ENCODE peak calls at places on chromosomes 2 and 18, in nine cellular contexts. E is GM18507; S is NCI-H748 treated with DMSO at 0.1 percent for 48 hours; Y is T-helper 2 cell; J is neural progenitor cell; G is G401; H is pons; N is B cell; R is activated CD4-positive, alpha-beta T cell treated with anti-CD3 and anti-CD28 coated beads, Interleukin-2, amount 50 U/mL, for 1 hour. Z is an unnamed sample.
A peak's percentile ranks its signal among the peaks of the same experiment; 100 is the strongest.

GRCh38 chr18:42413870-42414269 is 458.8 kb downstream of the PIK3C3 start:
- DNase-seq in E (no peak), S (no peak), Y (no peak), J (no peak), G (no peak), H (no peak), N (no peak), R (no peak), Z (no peak)

GRCh38 chr2:189047469-189047868 is 73.3 kb downstream of the COL3A1 start:
- DNase-seq in E (no peak), S (no peak), Y (no peak), J (no peak), G (no peak), H (no peak), N (no peak), R (no peak), Z (no peak)

GRCh38 chr18:34595673-34596072 is 114.4 kb upstream of the DTNA start:
- DNase-seq in E (no peak), S (peak; percentile 31), Y (no peak), J (peak; percentile 40), G (no peak), H (no peak), N (no peak), R (no peak), Z (peak; percentile 22)

GRCh38 chr2:18219676-18220075 is 340.8 kb downstream of the RDH14 start:
- DNase-seq in E (no peak), S (no peak), Y (no peak), J (no peak), G (no peak), H (no peak), N (no peak), R (no peak), Z (no peak)

GRCh38 chr2:159612255-159612901 is 4.0 kb downstream of the BAZ2B start:
- DNase-seq in E (no peak), S (peak; percentile 64), Y (no peak), J (peak; percentile 56), G (peak; percentile 73), H (peak; percentile 73), N (no peak), R (no peak), Z (no peak)

GRCh38 chr2:234438322-234438977 is 58.4 kb downstream of the ARL4C start:
- DNase-seq in E (no peak), S (no peak), Y (no peak), J (no peak), G (no peak), H (no peak), N (no peak), R (no peak), Z (no peak)

GRCh38 chr18:36529747-36530146 is 232.2 kb downstream of the FHOD3 start:
- DNase-seq in E (no peak), S (no peak), Y (no peak), J (no peak), G (no peak), H (no peak), N (no peak), R (no peak), Z (no peak)

GRCh38 chr2:150532883-150533282 is 45.4 kb upstream of the RND3 start:
- DNase-seq in E (no peak), S (no peak), Y (no peak), J (no peak), G (no peak), H (no peak), N (no peak), R (no peak), Z (no peak)

GRCh38 chr2:72131371-72131891 is 16.2 kb downstream of the CYP26B1 start:
- DNase-seq in E (no peak), S (no peak), Y (no peak), J (no peak), G (no peak), H (no peak), N (no peak), R (no peak), Z (no peak)

GRCh38 chr2:179410552-179411356 is 146.1 kb upstream of the SESTD1 start:
- DNase-seq in E (no peak), S (peak; percentile 72), Y (peak; percentile 48), J (peak; percentile 83), G (peak; percentile 83), H (peak; percentile 79), N (no peak), R (no peak), Z (peak; percentile 69)

GRCh38 chr2:160402997-160403979 is 90.3 kb downstream of the RBMS1 start:
- DNase-seq in E (no peak), S (no peak), Y (peak; percentile 52), J (peak; percentile 57), G (no peak), H (no peak), N (no peak), R (no peak), Z (no peak)

GRCh38 chr2:116487336-116487735 is 1327.2 kb upstream of the DDX18 start:
- DNase-seq in E (no peak), S (no peak), Y (no peak), J (no peak), G (no peak), H (no peak), N (no peak), R (no peak), Z (no peak)

GRCh38 chr2:30280596-30281434 is 49.5 kb downstream of the LBH start:
- DNase-seq in E (no peak), S (no peak), Y (no peak), J (no peak), G (no peak), H (no peak), N (no peak), R (no peak), Z (no peak)

GRCh38 chr2:120177011-120177621 is 46.1 kb downstream of the TMEM185B start:
- DNase-seq in E (peak; percentile 75), S (no peak), Y (peak; percentile 95), J (peak; percentile 10), G (no peak), H (peak; percentile 35), N (peak; percentile 91), R (peak; percentile 69), Z (no peak)

GRCh38 chr2:241268716-241269445 is 46.6 kb downstream of the HDLBP start:
- DNase-seq in E (no peak), S (no peak), Y (no peak), J (no peak), G (no peak), H (no peak), N (no peak), R (no peak), Z (no peak)

GRCh38 chr2:66271777-66272176 is 163.1 kb upstream of the MEIS1 start:
- DNase-seq in E (no peak), S (no peak), Y (no peak), J (no peak), G (no peak), H (no peak), N (no peak), R (no peak), Z (no peak)

GRCh38 chr2:44941551-44942234 is at the start of gene SIX3:
- DNase-seq in E (peak; percentile 42), S (peak; percentile 87), Y (peak; percentile 85), J (peak; percentile 95), G (peak; percentile 36), H (peak; percentile 22), N (peak; percentile 58), R (peak; percentile 5), Z (no peak)

GRCh38 chr2:233953106-233953801 is 36.1 kb downstream of the TRPM8 start:
- DNase-seq in E (no peak), S (peak; percentile 95), Y (no peak), J (no peak), G (no peak), H (no peak), N (no peak), R (no peak), Z (no peak)

GRCh38 chr2:52918551-52918950 is 849.1 kb upstream of the CHAC2 start:
- DNase-seq in E (no peak), S (no peak), Y (no peak), J (no peak), G (no peak), H (no peak), N (no peak), R (no peak), Z (no peak)

GRCh38 chr2:133602538-133602937 is 34.3 kb upstream of the NCKAP5 start:
- DNase-seq in E (no peak), S (no peak), Y (no peak), J (no peak), G (no peak), H (no peak), N (no peak), R (no peak), Z (no peak)

GRCh38 chr2:196159223-196159892 is 12.0 kb downstream of the STK17B start:
- DNase-seq in E (no peak), S (no peak), Y (peak; percentile 76), J (no peak), G (no peak), H (no peak), N (no peak), R (no peak), Z (no peak)

Z was measured in iPS-NIHi11.